ENCODE peak calls at places on chromosomes 12 and 14, in nine cellular contexts. One of them, this sample, is unnamed.

GRCh38 chr12:127025545-127025944 is 1241.4 kb upstream of the TMEM132C start:
- DNase-seq in upper lobe of right lung: no peak
- DNase-seq in retinal pigment epithelial cell: no peak
- DNase-seq in mucosa of descending colon: no peak
- DNase-seq in A549: no peak
- DNase-seq in colonic mucosa: no peak
- DNase-seq in uterus: no peak
- DNase-seq in mammary epithelial cell: no peak
- DNase-seq in CD8-positive, alpha-beta T cell: no peak
- DNase-seq in this sample: peak

GRCh38 chr12:120835657-120836056 is 68.5 kb downstream of the SPPL3 start:
- DNase-seq in upper lobe of right lung: no peak
- DNase-seq in retinal pigment epithelial cell: no peak
- DNase-seq in mucosa of descending colon: no peak
- DNase-seq in A549: no peak
- DNase-seq in colonic mucosa: no peak
- DNase-seq in uterus: no peak
- DNase-seq in mammary epithelial cell: no peak
- DNase-seq in CD8-positive, alpha-beta T cell: no peak
- DNase-seq in this sample: peak

GRCh38 chr14:58626441-58626840 is 11.3 kb upstream of the DACT1 start:
- DNase-seq in upper lobe of right lung: no peak
- DNase-seq in retinal pigment epithelial cell: no peak
- DNase-seq in mucosa of descending colon: no peak
- DNase-seq in A549: no peak
- DNase-seq in colonic mucosa: no peak
- DNase-seq in uterus: no peak
- DNase-seq in mammary epithelial cell: peak
- DNase-seq in CD8-positive, alpha-beta T cell: no peak
- DNase-seq in this sample: no peak

GRCh38 chr12:53766881-53767280 is 15.1 kb upstream of the CISTR start:
- DNase-seq in upper lobe of right lung: no peak
- DNase-seq in retinal pigment epithelial cell: no peak
- DNase-seq in mucosa of descending colon: no peak
- DNase-seq in A549: no peak
- DNase-seq in colonic mucosa: no peak
- DNase-seq in uterus: no peak
- DNase-seq in mammary epithelial cell: no peak
- DNase-seq in CD8-positive, alpha-beta T cell: no peak
- DNase-seq in this sample: no peak

GRCh38 chr12:1797991-1798733 is 22.2 kb upstream of the LRTM2 start:
- DNase-seq in upper lobe of right lung: peak
- DNase-seq in retinal pigment epithelial cell: no peak
- DNase-seq in mucosa of descending colon: no peak
- DNase-seq in A549: no peak
- DNase-seq in colonic mucosa: no peak
- DNase-seq in uterus: no peak
- DNase-seq in mammary epithelial cell: no peak
- DNase-seq in CD8-positive, alpha-beta T cell: no peak
- DNase-seq in this sample: no peak

GRCh38 chr14:63672417-63673180 is 30.9 kb upstream of the WDR89 start:
- DNase-seq in upper lobe of right lung: no peak
- DNase-seq in retinal pigment epithelial cell: peak
- DNase-seq in mucosa of descending colon: no peak
- DNase-seq in A549: no peak
- DNase-seq in colonic mucosa: no peak
- DNase-seq in uterus: no peak
- DNase-seq in mammary epithelial cell: no peak
- DNase-seq in CD8-positive, alpha-beta T cell: no peak
- DNase-seq in this sample: no peak

GRCh38 chr14:71130491-71131179 is 223.4 kb downstream of the PCNX1 start:
- DNase-seq in upper lobe of right lung: no peak
- DNase-seq in retinal pigment epithelial cell: peak
- DNase-seq in mucosa of descending colon: no peak
- DNase-seq in A549: no peak
- DNase-seq in colonic mucosa: no peak
- DNase-seq in uterus: no peak
- DNase-seq in mammary epithelial cell: peak
- DNase-seq in CD8-positive, alpha-beta T cell: no peak
- DNase-seq in this sample: peak

GRCh38 chr14:78530078-78530477 is 359.9 kb downstream of the NRXN3 start:
- DNase-seq in upper lobe of right lung: no peak
- DNase-seq in retinal pigment epithelial cell: no peak
- DNase-seq in mucosa of descending colon: no peak
- DNase-seq in A549: no peak
- DNase-seq in colonic mucosa: no peak
- DNase-seq in uterus: no peak
- DNase-seq in mammary epithelial cell: peak
- DNase-seq in CD8-positive, alpha-beta T cell: no peak
- DNase-seq in this sample: peak

GRCh38 chr12:113727651-113728061 is 238.5 kb downstream of the RBM19 start:
- DNase-seq in upper lobe of right lung: no peak
- DNase-seq in retinal pigment epithelial cell: no peak
- DNase-seq in mucosa of descending colon: no peak
- DNase-seq in A549: peak
- DNase-seq in colonic mucosa: no peak
- DNase-seq in uterus: no peak
- DNase-seq in mammary epithelial cell: peak
- DNase-seq in CD8-positive, alpha-beta T cell: no peak
- DNase-seq in this sample: no peak

GRCh38 chr12:125157177-125157576 is 91.9 kb downstream of the AACS start:
- DNase-seq in upper lobe of right lung: no peak
- DNase-seq in retinal pigment epithelial cell: no peak
- DNase-seq in mucosa of descending colon: no peak
- DNase-seq in A549: no peak
- DNase-seq in colonic mucosa: no peak
- DNase-seq in uterus: no peak
- DNase-seq in mammary epithelial cell: no peak
- DNase-seq in CD8-positive, alpha-beta T cell: no peak
- DNase-seq in this sample: no peak

GRCh38 chr14:39107624-39108023 is 4.6 kb upstream of the SEC23A start:
- DNase-seq in upper lobe of right lung: no peak
- DNase-seq in retinal pigment epithelial cell: no peak
- DNase-seq in mucosa of descending colon: no peak
- DNase-seq in A549: peak
- DNase-seq in colonic mucosa: no peak
- DNase-seq in uterus: no peak
- DNase-seq in mammary epithelial cell: peak
- DNase-seq in CD8-positive, alpha-beta T cell: no peak
- DNase-seq in this sample: peak

GRCh38 chr12:28563926-28564325 is 373.7 kb downstream of the CCDC91 start:
- DNase-seq in upper lobe of right lung: no peak
- DNase-seq in retinal pigment epithelial cell: no peak
- DNase-seq in mucosa of descending colon: no peak
- DNase-seq in A549: no peak
- DNase-seq in colonic mucosa: no peak
- DNase-seq in uterus: no peak
- DNase-seq in mammary epithelial cell: no peak
- DNase-seq in CD8-positive, alpha-beta T cell: no peak
- DNase-seq in this sample: peak

GRCh38 chr12:7100239-7100638 is 8.0 kb upstream of the C1R start:
- DNase-seq in upper lobe of right lung: no peak
- DNase-seq in retinal pigment epithelial cell: no peak
- DNase-seq in mucosa of descending colon: no peak
- DNase-seq in A549: no peak
- DNase-seq in colonic mucosa: no peak
- DNase-seq in uterus: no peak
- DNase-seq in mammary epithelial cell: no peak
- DNase-seq in CD8-positive, alpha-beta T cell: no peak
- DNase-seq in this sample: no peak

GRCh38 chr12:70214972-70215617 is 28.1 kb upstream of the CNOT2 start:
- DNase-seq in upper lobe of right lung: no peak
- DNase-seq in retinal pigment epithelial cell: no peak
- DNase-seq in mucosa of descending colon: no peak
- DNase-seq in A549: no peak
- DNase-seq in colonic mucosa: no peak
- DNase-seq in uterus: no peak
- DNase-seq in mammary epithelial cell: no peak
- DNase-seq in CD8-positive, alpha-beta T cell: no peak
- DNase-seq in this sample: no peak

GRCh38 chr12:95605087-95605486 is 53.8 kb upstream of the USP44 start:
- DNase-seq in upper lobe of right lung: no peak
- DNase-seq in retinal pigment epithelial cell: no peak
- DNase-seq in mucosa of descending colon: no peak
- DNase-seq in A549: no peak
- DNase-seq in colonic mucosa: no peak
- DNase-seq in uterus: no peak
- DNase-seq in mammary epithelial cell: peak
- DNase-seq in CD8-positive, alpha-beta T cell: no peak
- DNase-seq in this sample: peak

GRCh38 chr12:130870442-130871285 is 1.2 kb upstream of the RAN start:
- DNase-seq in upper lobe of right lung: peak
- DNase-seq in retinal pigment epithelial cell: peak
- DNase-seq in mucosa of descending colon: peak
- DNase-seq in A549: peak
- DNase-seq in colonic mucosa: peak
- DNase-seq in uterus: peak
- DNase-seq in mammary epithelial cell: peak
- DNase-seq in CD8-positive, alpha-beta T cell: peak
- DNase-seq in this sample: peak

GRCh38 chr14:33918256-33918655 is 32.6 kb downstream of the EGLN3 start:
- DNase-seq in upper lobe of right lung: no peak
- DNase-seq in retinal pigment epithelial cell: no peak
- DNase-seq in mucosa of descending colon: no peak
- DNase-seq in A549: no peak
- DNase-seq in colonic mucosa: no peak
- DNase-seq in uterus: no peak
- DNase-seq in mammary epithelial cell: no peak
- DNase-seq in CD8-positive, alpha-beta T cell: no peak
- DNase-seq in this sample: no peak

GRCh38 chr12:67772276-67773169 is 124.0 kb downstream of the DYRK2 start:
- DNase-seq in upper lobe of right lung: no peak
- DNase-seq in retinal pigment epithelial cell: peak
- DNase-seq in mucosa of descending colon: no peak
- DNase-seq in A549: no peak
- DNase-seq in colonic mucosa: no peak
- DNase-seq in uterus: peak
- DNase-seq in mammary epithelial cell: no peak
- DNase-seq in CD8-positive, alpha-beta T cell: no peak
- DNase-seq in this sample: no peak
- H3K4me3 ChIP-seq in upper lobe of right lung: no peak
- H3K4me3 ChIP-seq in retinal pigment epithelial cell: no peak
- H3K4me3 ChIP-seq in mucosa of descending colon: no peak
- H3K4me3 ChIP-seq in A549: no peak
- H3K4me3 ChIP-seq in colonic mucosa: no peak
- H3K4me3 ChIP-seq in uterus: no peak
- H3K4me3 ChIP-seq in mammary epithelial cell: no peak
- H3K4me3 ChIP-seq in CD8-positive, alpha-beta T cell: no peak
- H3K4me3 ChIP-seq in this sample: no peak

DNA sequence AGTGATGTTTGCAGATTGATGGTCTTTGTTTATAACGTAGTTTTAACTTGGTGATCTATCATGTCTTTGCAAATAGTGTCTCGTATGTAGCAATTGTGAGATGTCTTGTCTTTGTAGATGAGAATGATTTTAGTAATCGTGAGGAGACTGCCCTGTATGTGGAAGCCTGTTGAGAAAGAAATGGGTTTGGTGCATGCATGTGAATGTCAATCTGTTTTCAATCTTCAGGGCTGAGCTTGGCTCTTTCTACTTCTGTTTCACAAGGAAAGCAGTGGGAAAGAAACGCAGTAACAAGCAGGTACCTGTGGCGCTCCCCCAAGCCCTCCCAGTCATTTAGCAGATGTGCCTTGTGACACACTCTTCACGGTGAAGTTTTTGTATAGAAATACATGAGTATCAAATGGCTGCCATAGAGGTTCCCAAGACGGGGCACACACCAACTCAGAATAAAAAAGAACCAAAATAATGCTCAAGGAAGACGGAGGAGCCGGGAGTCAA is 342.8 kb upstream of the DDHD1 start:
- DNase-seq in upper lobe of right lung: no peak
- DNase-seq in retinal pigment epithelial cell: no peak
- DNase-seq in mucosa of descending colon: no peak
- DNase-seq in A549: no peak
- DNase-seq in colonic mucosa: no peak
- DNase-seq in uterus: no peak
- DNase-seq in mammary epithelial cell: no peak
- DNase-seq in CD8-positive, alpha-beta T cell: no peak
- DNase-seq in this sample: no peak
- TF ChIP-seq CTCF in upper lobe of right lung: no peak
- TF ChIP-seq CTCF in retinal pigment epithelial cell: no peak
- TF ChIP-seq CTCF in mucosa of descending colon: no peak
- TF ChIP-seq CTCF in A549: no peak
- TF ChIP-seq CTCF in colonic mucosa: no peak
- TF ChIP-seq CTCF in uterus: no peak
- TF ChIP-seq CTCF in mammary epithelial cell: no peak
- TF ChIP-seq CTCF in CD8-positive, alpha-beta T cell: no peak
- TF ChIP-seq CTCF in this sample: no peak

GRCh38 chr14:76924363-76925151 is 98.3 kb downstream of the LRRC74A start:
- DNase-seq in upper lobe of right lung: no peak
- DNase-seq in retinal pigment epithelial cell: peak
- DNase-seq in mucosa of descending colon: no peak
- DNase-seq in A549: no peak
- DNase-seq in colonic mucosa: no peak
- DNase-seq in uterus: no peak
- DNase-seq in mammary epithelial cell: no peak
- DNase-seq in CD8-positive, alpha-beta T cell: no peak
- DNase-seq in this sample: no peak
- H3K4me3 ChIP-seq in upper lobe of right lung: no peak
- H3K4me3 ChIP-seq in retinal pigment epithelial cell: no peak
- H3K4me3 ChIP-seq in mucosa of descending colon: no peak
- H3K4me3 ChIP-seq in A549: no peak
- H3K4me3 ChIP-seq in colonic mucosa: no peak
- H3K4me3 ChIP-seq in uterus: no peak
- H3K4me3 ChIP-seq in mammary epithelial cell: no peak
- H3K4me3 ChIP-seq in CD8-positive, alpha-beta T cell: no peak
- H3K4me3 ChIP-seq in this sample: no peak

GRCh38 chr14:104135904-104136471 is 2.4 kb upstream of the KIF26A start:
- DNase-seq in upper lobe of right lung: peak
- DNase-seq in retinal pigment epithelial cell: no peak
- DNase-seq in mucosa of descending colon: peak
- DNase-seq in A549: no peak
- DNase-seq in colonic mucosa: no peak
- DNase-seq in uterus: no peak
- DNase-seq in mammary epithelial cell: no peak
- DNase-seq in CD8-positive, alpha-beta T cell: no peak
- DNase-seq in this sample: no peak

GRCh38 chr14:104136472-104137296 is 1.7 kb upstream of the KIF26A start:
- DNase-seq in upper lobe of right lung: peak
- DNase-seq in retinal pigment epithelial cell: no peak
- DNase-seq in mucosa of descending colon: peak
- DNase-seq in A549: no peak
- DNase-seq in colonic mucosa: no peak
- DNase-seq in uterus: no peak
- DNase-seq in mammary epithelial cell: no peak
- DNase-seq in CD8-positive, alpha-beta T cell: no peak
- DNase-seq in this sample: no peak

GRCh38 chr14:104133496-104133895 is 4.9 kb upstream of the KIF26A start:
- DNase-seq in upper lobe of right lung: peak
- DNase-seq in retinal pigment epithelial cell: no peak
- DNase-seq in mucosa of descending colon: peak
- DNase-seq in A549: no peak
- DNase-seq in colonic mucosa: no peak
- DNase-seq in uterus: no peak
- DNase-seq in mammary epithelial cell: no peak
- DNase-seq in CD8-positive, alpha-beta T cell: no peak
- DNase-seq in this sample: no peak

GRCh38 chr14:104134061-104134965 is 4.1 kb upstream of the KIF26A start:
- DNase-seq in upper lobe of right lung: peak
- DNase-seq in retinal pigment epithelial cell: no peak
- DNase-seq in mucosa of descending colon: peak
- DNase-seq in A549: no peak
- DNase-seq in colonic mucosa: no peak
- DNase-seq in uterus: no peak
- DNase-seq in mammary epithelial cell: no peak
- DNase-seq in CD8-positive, alpha-beta T cell: no peak
- DNase-seq in this sample: no peak

GRCh38 chr14:104135121-104135903 is 3.1 kb upstream of the KIF26A start:
- DNase-seq in upper lobe of right lung: peak
- DNase-seq in retinal pigment epithelial cell: no peak
- DNase-seq in mucosa of descending colon: peak
- DNase-seq in A549: peak
- DNase-seq in colonic mucosa: no peak
- DNase-seq in uterus: no peak
- DNase-seq in mammary epithelial cell: no peak
- DNase-seq in CD8-positive, alpha-beta T cell: no peak
- DNase-seq in this sample: no peak
- TF ChIP-seq CTCF in upper lobe of right lung: no peak
- TF ChIP-seq CTCF in retinal pigment epithelial cell: peak
- TF ChIP-seq CTCF in mucosa of descending colon: no peak
- TF ChIP-seq CTCF in A549: peak
- TF ChIP-seq CTCF in colonic mucosa: no peak
- TF ChIP-seq CTCF in uterus: no peak
- TF ChIP-seq CTCF in mammary epithelial cell: no peak
- TF ChIP-seq CTCF in CD8-positive, alpha-beta T cell: no peak
- TF ChIP-seq CTCF in this sample: no peak